ENCODE peak calls at places on chromosomes 5 and 9, in six cellular contexts. D, W, O, X, H and V are unnamed samples.

GRCh38 chr9:2228132-2228531 is 213.0 kb downstream of the SMARCA2 start:
- DNase-seq in X (peak; percentile 49), H (no peak), D (no peak), O (peak; percentile 45), W (no peak), V (no peak)

GRCh38 chr9:127838375-127839078 is 15.9 kb downstream of the ENG start:
- DNase-seq in H (peak; percentile 85), O (peak; percentile 86), D (peak; percentile 82), W (peak; percentile 89), X (peak; percentile 99), V (peak; percentile 90)

GRCh38 chr5:61051267-61051666 is 106.3 kb downstream of the NDUFAF2 start:
- DNase-seq in X (peak; percentile 85), W (peak; percentile 28), D (no peak), H (peak; percentile 74), O (peak; percentile 72), V (peak; percentile 67)

GRCh38 chr5:15222156-15222555 is 277.8 kb upstream of the FBXL7 start:
- DNase-seq in D (no peak), X (peak; percentile 56), H (peak; percentile 46), W (no peak), O (no peak), V (no peak)

GRCh38 chr5:50320131-50320749 is 120.8 kb downstream of the EMB start:
- DNase-seq in W (peak; percentile 7), X (no peak), D (no peak), O (no peak), H (no peak), V (no peak)

GRCh38 chr5:1019001-1019651 is 10.5 kb downstream of the NKD2 start:
- DNase-seq in W (no peak), H (no peak), X (no peak), O (no peak), D (no peak), V (no peak)

GRCh38 chr5:32785639-32786216 is 74.6 kb downstream of the NPR3 start:
- DNase-seq in H (peak; percentile 81), W (peak; percentile 92), O (peak; percentile 43), D (no peak), X (peak; percentile 71), V (peak; percentile 77)

GRCh38 chr9:125089331-125089730 is 54.0 kb downstream of the SCAI start:
- DNase-seq in D (no peak), H (no peak), W (no peak), O (no peak), X (no peak), V (no peak)

GRCh38 chr9:133461975-133462374 is 2.2 kb downstream of the CACFD1 start:
- DNase-seq in D (no peak), H (no peak), X (no peak), O (no peak), W (no peak), V (no peak)

GRCh38 chr9:38432922-38433510 is 8.8 kb upstream of the IGFBPL1 start:
- DNase-seq in H (peak; percentile 72), W (peak; percentile 71), O (peak; percentile 38), X (peak; percentile 37), D (no peak), V (peak; percentile 44)

GRCh38 chr5:886716-887325 is 5.8 kb downstream of the BRD9 start:
- DNase-seq in O (no peak), W (no peak), X (no peak), D (no peak), H (no peak), V (no peak)

GRCh38 chr5:125349432-125349831 is 603.0 kb upstream of the ZNF608 start:
- DNase-seq in O (no peak), H (peak; percentile 69), D (no peak), X (peak; percentile 45), W (peak; percentile 54), V (peak; percentile 41)

GRCh38 chr5:74638776-74639537 is 1.6 kb downstream of the ENC1 start:
- DNase-seq in D (no peak), X (peak; percentile 65), W (peak; percentile 62), O (peak; percentile 45), H (peak; percentile 73), V (peak; percentile 66)

GRCh38 chr9:120914953-120915352 is 11.6 kb downstream of the TRAF1 start:
- DNase-seq in D (no peak), H (no peak), O (peak; percentile 75), X (peak; percentile 44), W (no peak), V (no peak)